ENCODE peak calls at places on chromosomes 4 and X, in seven cellular contexts. One of them, this sample, is unnamed.
A peak's percentile ranks its signal among the peaks of the same experiment; 100 is the strongest.

GRCh38 chrX:155056877-155057792 is 13.8 kb downstream of the CMC4 start:
- DNase-seq in ELR: peak; percentile 62
- DNase-seq in IMR-90: peak; percentile 70
- DNase-seq in COR-L47: peak; percentile 19
- DNase-seq in activated CD8-positive, alpha-beta memory T cell treated with anti-CD3 and anti-CD28 coated beads for 4 hours: no peak
- DNase-seq in sciatic nerve: peak; percentile 71
- DNase-seq in HEK293T: peak; percentile 79
- DNase-seq in this sample: peak; percentile 70

GRCh38 chrX:136546369-136546768 is 14.4 kb downstream of the VGLL1 start:
- DNase-seq in ELR: no peak
- DNase-seq in IMR-90: no peak
- DNase-seq in COR-L47: peak; percentile 76
- DNase-seq in activated CD8-positive, alpha-beta memory T cell treated with anti-CD3 and anti-CD28 coated beads for 4 hours: no peak
- DNase-seq in sciatic nerve: no peak
- DNase-seq in HEK293T: no peak
- DNase-seq in this sample: no peak

GRCh38 chr4:102918859-102919258 is 50.1 kb downstream of the CISD2 start:
- DNase-seq in ELR: no peak
- DNase-seq in IMR-90: no peak
- DNase-seq in COR-L47: no peak
- DNase-seq in activated CD8-positive, alpha-beta memory T cell treated with anti-CD3 and anti-CD28 coated beads for 4 hours: no peak
- DNase-seq in sciatic nerve: no peak
- DNase-seq in HEK293T: no peak
- DNase-seq in this sample: no peak

GRCh38 chrX:10972731-10973130 is 138.4 kb upstream of the HCCS start:
- DNase-seq in ELR: no peak
- DNase-seq in IMR-90: peak; percentile 19
- DNase-seq in COR-L47: no peak
- DNase-seq in activated CD8-positive, alpha-beta memory T cell treated with anti-CD3 and anti-CD28 coated beads for 4 hours: no peak
- DNase-seq in sciatic nerve: no peak
- DNase-seq in HEK293T: no peak
- DNase-seq in this sample: no peak

GRCh38 chrX:27728291-27728690 is 79.5 kb upstream of the MAGEB10 start:
- DNase-seq in ELR: peak; percentile 3
- DNase-seq in IMR-90: peak; percentile 42
- DNase-seq in COR-L47: no peak
- DNase-seq in activated CD8-positive, alpha-beta memory T cell treated with anti-CD3 and anti-CD28 coated beads for 4 hours: no peak
- DNase-seq in sciatic nerve: no peak
- DNase-seq in HEK293T: no peak
- DNase-seq in this sample: peak; percentile 62

GRCh38 chrX:124256981-124257380 is 75.5 kb upstream of the TEX13D start:
- DNase-seq in ELR: no peak
- DNase-seq in IMR-90: no peak
- DNase-seq in COR-L47: no peak
- DNase-seq in activated CD8-positive, alpha-beta memory T cell treated with anti-CD3 and anti-CD28 coated beads for 4 hours: no peak
- DNase-seq in sciatic nerve: no peak
- DNase-seq in HEK293T: no peak
- DNase-seq in this sample: no peak

GRCh38 chrX:57266275-57266674 is 20.2 kb upstream of the FAAH2 start:
- DNase-seq in ELR: no peak
- DNase-seq in IMR-90: no peak
- DNase-seq in COR-L47: no peak
- DNase-seq in activated CD8-positive, alpha-beta memory T cell treated with anti-CD3 and anti-CD28 coated beads for 4 hours: no peak
- DNase-seq in sciatic nerve: no peak
- DNase-seq in HEK293T: no peak
- DNase-seq in this sample: no peak

GRCh38 chr4:88008624-88009235 is 1.3 kb downstream of the PKD2 start:
- DNase-seq in ELR: peak; percentile 39
- DNase-seq in IMR-90: no peak
- DNase-seq in COR-L47: no peak
- DNase-seq in activated CD8-positive, alpha-beta memory T cell treated with anti-CD3 and anti-CD28 coated beads for 4 hours: no peak
- DNase-seq in sciatic nerve: no peak
- DNase-seq in HEK293T: no peak
- DNase-seq in this sample: no peak

GRCh38 chr4:164293181-164293580 is 460.8 kb upstream of the SMIM31 start:
- DNase-seq in ELR: no peak
- DNase-seq in IMR-90: no peak
- DNase-seq in COR-L47: no peak
- DNase-seq in activated CD8-positive, alpha-beta memory T cell treated with anti-CD3 and anti-CD28 coated beads for 4 hours: no peak
- DNase-seq in sciatic nerve: no peak
- DNase-seq in HEK293T: no peak
- DNase-seq in this sample: no peak

GRCh38 chr4:173191623-173192041 is 23.0 kb downstream of the GALNT7 start:
- DNase-seq in ELR: peak; percentile 82
- DNase-seq in IMR-90: peak; percentile 52
- DNase-seq in COR-L47: peak; percentile 51
- DNase-seq in activated CD8-positive, alpha-beta memory T cell treated with anti-CD3 and anti-CD28 coated beads for 4 hours: no peak
- DNase-seq in sciatic nerve: no peak
- DNase-seq in HEK293T: no peak
- DNase-seq in this sample: peak; percentile 70

GRCh38 chrX:71215335-71215912 is 7.6 kb upstream of the GJB1 start:
- DNase-seq in ELR: no peak
- DNase-seq in IMR-90: no peak
- DNase-seq in COR-L47: no peak
- DNase-seq in activated CD8-positive, alpha-beta memory T cell treated with anti-CD3 and anti-CD28 coated beads for 4 hours: no peak
- DNase-seq in sciatic nerve: no peak
- DNase-seq in HEK293T: no peak
- DNase-seq in this sample: no peak

GRCh38 chrX:19046343-19047215 is 62.7 kb upstream of the PHKA2 start:
- DNase-seq in ELR: peak; percentile 57
- DNase-seq in IMR-90: peak; percentile 71
- DNase-seq in COR-L47: no peak
- DNase-seq in activated CD8-positive, alpha-beta memory T cell treated with anti-CD3 and anti-CD28 coated beads for 4 hours: no peak
- DNase-seq in sciatic nerve: no peak
- DNase-seq in HEK293T: no peak
- DNase-seq in this sample: peak; percentile 75

GRCh38 chrX:87064522-87064921 is 453.1 kb upstream of the KLHL4 start:
- DNase-seq in ELR: no peak
- DNase-seq in IMR-90: no peak
- DNase-seq in COR-L47: no peak
- DNase-seq in activated CD8-positive, alpha-beta memory T cell treated with anti-CD3 and anti-CD28 coated beads for 4 hours: no peak
- DNase-seq in sciatic nerve: no peak
- DNase-seq in HEK293T: no peak
- DNase-seq in this sample: no peak

GRCh38 chrX:75156537-75156945 is 458 bp upstream of the ABCB7 start:
- DNase-seq in ELR: peak; percentile 1
- DNase-seq in IMR-90: peak; percentile 12
- DNase-seq in COR-L47: no peak
- DNase-seq in activated CD8-positive, alpha-beta memory T cell treated with anti-CD3 and anti-CD28 coated beads for 4 hours: no peak
- DNase-seq in sciatic nerve: no peak
- DNase-seq in HEK293T: no peak
- DNase-seq in this sample: peak; percentile 0

GRCh38 chr4:40890764-40891163 is 141.0 kb downstream of the NSUN7 start:
- DNase-seq in ELR: no peak
- DNase-seq in IMR-90: no peak
- DNase-seq in COR-L47: no peak
- DNase-seq in activated CD8-positive, alpha-beta memory T cell treated with anti-CD3 and anti-CD28 coated beads for 4 hours: no peak
- DNase-seq in sciatic nerve: no peak
- DNase-seq in HEK293T: no peak
- DNase-seq in this sample: no peak

GRCh38 chr4:24369630-24370029 is 214.7 kb downstream of the DHX15 start:
- DNase-seq in ELR: no peak
- DNase-seq in IMR-90: no peak
- DNase-seq in COR-L47: no peak
- DNase-seq in activated CD8-positive, alpha-beta memory T cell treated with anti-CD3 and anti-CD28 coated beads for 4 hours: no peak
- DNase-seq in sciatic nerve: no peak
- DNase-seq in HEK293T: no peak
- DNase-seq in this sample: no peak

GRCh38 chr4:140793291-140793690 is 37.1 kb upstream of the TBC1D9 start:
- DNase-seq in ELR: no peak
- DNase-seq in IMR-90: no peak
- DNase-seq in COR-L47: no peak
- DNase-seq in activated CD8-positive, alpha-beta memory T cell treated with anti-CD3 and anti-CD28 coated beads for 4 hours: no peak
- DNase-seq in sciatic nerve: no peak
- DNase-seq in HEK293T: no peak
- DNase-seq in this sample: no peak

GRCh38 chrX:150842198-150842553 is 56.3 kb downstream of the CD99L2 start:
- DNase-seq in ELR: no peak
- DNase-seq in IMR-90: no peak
- DNase-seq in COR-L47: peak; percentile 1
- DNase-seq in activated CD8-positive, alpha-beta memory T cell treated with anti-CD3 and anti-CD28 coated beads for 4 hours: no peak
- DNase-seq in sciatic nerve: no peak
- DNase-seq in HEK293T: no peak
- DNase-seq in this sample: no peak

GRCh38 chrX:68196939-68197791 is 236.1 kb downstream of the OPHN1 start:
- DNase-seq in ELR: peak; percentile 59
- DNase-seq in IMR-90: peak; percentile 57
- DNase-seq in COR-L47: peak; percentile 10
- DNase-seq in activated CD8-positive, alpha-beta memory T cell treated with anti-CD3 and anti-CD28 coated beads for 4 hours: no peak
- DNase-seq in sciatic nerve: no peak
- DNase-seq in HEK293T: peak; percentile 74
- DNase-seq in this sample: peak; percentile 63

GRCh38 chr4:5142726-5143125 is 91.4 kb downstream of the STK32B start:
- DNase-seq in ELR: peak; percentile 39
- DNase-seq in IMR-90: peak; percentile 66
- DNase-seq in COR-L47: no peak
- DNase-seq in activated CD8-positive, alpha-beta memory T cell treated with anti-CD3 and anti-CD28 coated beads for 4 hours: no peak
- DNase-seq in sciatic nerve: no peak
- DNase-seq in HEK293T: no peak
- DNase-seq in this sample: peak; percentile 34

GRCh38 chr4:18464160-18464559 is 442.6 kb upstream of the LCORL start:
- DNase-seq in ELR: no peak
- DNase-seq in IMR-90: no peak
- DNase-seq in COR-L47: no peak
- DNase-seq in activated CD8-positive, alpha-beta memory T cell treated with anti-CD3 and anti-CD28 coated beads for 4 hours: no peak
- DNase-seq in sciatic nerve: no peak
- DNase-seq in HEK293T: no peak
- DNase-seq in this sample: peak; percentile 2

GRCh38 chr4:2954358-2955185 is 8.6 kb downstream of the NOP14 start:
- DNase-seq in ELR: no peak
- DNase-seq in IMR-90: no peak
- DNase-seq in COR-L47: no peak
- DNase-seq in activated CD8-positive, alpha-beta memory T cell treated with anti-CD3 and anti-CD28 coated beads for 4 hours: no peak
- DNase-seq in sciatic nerve: no peak
- DNase-seq in HEK293T: no peak
- DNase-seq in this sample: no peak

GRCh38 chrX:140971385-140971784 is 31.0 kb upstream of the SPANXB1 start:
- DNase-seq in ELR: no peak
- DNase-seq in IMR-90: no peak
- DNase-seq in COR-L47: no peak
- DNase-seq in activated CD8-positive, alpha-beta memory T cell treated with anti-CD3 and anti-CD28 coated beads for 4 hours: no peak
- DNase-seq in sciatic nerve: no peak
- DNase-seq in HEK293T: no peak
- DNase-seq in this sample: no peak

GRCh38 chr4:169620846-169621228 is 459 bp downstream of the CLCN3 start:
- DNase-seq in ELR: peak; percentile 36
- DNase-seq in IMR-90: no peak
- DNase-seq in COR-L47: peak; percentile 0
- DNase-seq in activated CD8-positive, alpha-beta memory T cell treated with anti-CD3 and anti-CD28 coated beads for 4 hours: no peak
- DNase-seq in sciatic nerve: no peak
- DNase-seq in HEK293T: no peak
- DNase-seq in this sample: peak; percentile 26

GRCh38 chr4:1975391-1975801 is 33.4 kb downstream of the NELFA start:
- DNase-seq in ELR: no peak
- DNase-seq in IMR-90: no peak
- DNase-seq in COR-L47: no peak
- DNase-seq in activated CD8-positive, alpha-beta memory T cell treated with anti-CD3 and anti-CD28 coated beads for 4 hours: no peak
- DNase-seq in sciatic nerve: no peak
- DNase-seq in HEK293T: no peak
- DNase-seq in this sample: peak; percentile 32

GRCh38 chr4:143411527-143412480 is 75.1 kb downstream of the GAB1 start:
- DNase-seq in ELR: peak; percentile 17
- DNase-seq in IMR-90: peak; percentile 58
- DNase-seq in COR-L47: peak; percentile 77
- DNase-seq in activated CD8-positive, alpha-beta memory T cell treated with anti-CD3 and anti-CD28 coated beads for 4 hours: no peak
- DNase-seq in sciatic nerve: no peak
- DNase-seq in HEK293T: no peak
- DNase-seq in this sample: peak; percentile 9

GRCh38 chr4:142913034-142913433 is 66.9 kb upstream of the INPP4B start:
- DNase-seq in ELR: no peak
- DNase-seq in IMR-90: no peak
- DNase-seq in COR-L47: no peak
- DNase-seq in activated CD8-positive, alpha-beta memory T cell treated with anti-CD3 and anti-CD28 coated beads for 4 hours: no peak
- DNase-seq in sciatic nerve: no peak
- DNase-seq in HEK293T: no peak
- DNase-seq in this sample: no peak

GRCh38 chr4:136863756-136864155 is 668.5 kb downstream of the PCDH18 start:
- DNase-seq in ELR: peak; percentile 20
- DNase-seq in IMR-90: peak; percentile 3
- DNase-seq in COR-L47: no peak
- DNase-seq in activated CD8-positive, alpha-beta memory T cell treated with anti-CD3 and anti-CD28 coated beads for 4 hours: no peak
- DNase-seq in sciatic nerve: no peak
- DNase-seq in HEK293T: no peak
- DNase-seq in this sample: no peak

GRCh38 chr4:112514449-112515277 is 1.3 kb downstream of the NEUROG2 start:
- DNase-seq in ELR: no peak
- DNase-seq in IMR-90: no peak
- DNase-seq in COR-L47: peak; percentile 26
- DNase-seq in activated CD8-positive, alpha-beta memory T cell treated with anti-CD3 and anti-CD28 coated beads for 4 hours: no peak
- DNase-seq in sciatic nerve: no peak
- DNase-seq in HEK293T: peak; percentile 53
- DNase-seq in this sample: no peak

GRCh38 chrX:42524374-42524773 is 253.6 kb downstream of the PPP1R2C start:
- DNase-seq in ELR: peak; percentile 0
- DNase-seq in IMR-90: peak; percentile 1
- DNase-seq in COR-L47: no peak
- DNase-seq in activated CD8-positive, alpha-beta memory T cell treated with anti-CD3 and anti-CD28 coated beads for 4 hours: no peak
- DNase-seq in sciatic nerve: no peak
- DNase-seq in HEK293T: no peak
- DNase-seq in this sample: peak; percentile 37

GRCh38 chrX:28997716-28998115 is 410.5 kb downstream of the IL1RAPL1 start:
- DNase-seq in ELR: no peak
- DNase-seq in IMR-90: peak; percentile 88
- DNase-seq in COR-L47: no peak
- DNase-seq in activated CD8-positive, alpha-beta memory T cell treated with anti-CD3 and anti-CD28 coated beads for 4 hours: no peak
- DNase-seq in sciatic nerve: no peak
- DNase-seq in HEK293T: no peak
- DNase-seq in this sample: no peak

GRCh38 chrX:67721321-67721720 is 177.5 kb downstream of the AR start:
- DNase-seq in ELR: no peak
- DNase-seq in IMR-90: no peak
- DNase-seq in COR-L47: no peak
- DNase-seq in activated CD8-positive, alpha-beta memory T cell treated with anti-CD3 and anti-CD28 coated beads for 4 hours: no peak
- DNase-seq in sciatic nerve: no peak
- DNase-seq in HEK293T: no peak
- DNase-seq in this sample: no peak

GRCh38 chr4:182492456-182492855 is 249.3 kb downstream of the TENM3 start:
- DNase-seq in ELR: peak; percentile 24
- DNase-seq in IMR-90: peak; percentile 76
- DNase-seq in COR-L47: no peak
- DNase-seq in activated CD8-positive, alpha-beta memory T cell treated with anti-CD3 and anti-CD28 coated beads for 4 hours: no peak
- DNase-seq in sciatic nerve: no peak
- DNase-seq in HEK293T: no peak
- DNase-seq in this sample: no peak

GRCh38 chrX:105821471-105822081 is 763 bp upstream of the NRK start:
- DNase-seq in ELR: no peak
- DNase-seq in IMR-90: peak; percentile 45
- DNase-seq in COR-L47: no peak
- DNase-seq in activated CD8-positive, alpha-beta memory T cell treated with anti-CD3 and anti-CD28 coated beads for 4 hours: no peak
- DNase-seq in sciatic nerve: no peak
- DNase-seq in HEK293T: peak; percentile 11
- DNase-seq in this sample: peak; percentile 65

GRCh38 chr4:120517966-120518365 is 404.6 kb downstream of the PRDM5 start:
- DNase-seq in ELR: peak; percentile 89
- DNase-seq in IMR-90: peak; percentile 86
- DNase-seq in COR-L47: no peak
- DNase-seq in activated CD8-positive, alpha-beta memory T cell treated with anti-CD3 and anti-CD28 coated beads for 4 hours: no peak
- DNase-seq in sciatic nerve: no peak
- DNase-seq in HEK293T: no peak
- DNase-seq in this sample: peak; percentile 45

GRCh38 chr4:8082517-8083055 is 76.0 kb downstream of the ABLIM2 start:
- DNase-seq in ELR: peak; percentile 15
- DNase-seq in IMR-90: no peak
- DNase-seq in COR-L47: peak; percentile 47
- DNase-seq in activated CD8-positive, alpha-beta memory T cell treated with anti-CD3 and anti-CD28 coated beads for 4 hours: no peak
- DNase-seq in sciatic nerve: no peak
- DNase-seq in HEK293T: no peak
- DNase-seq in this sample: no peak

GRCh38 chr4:108072300-108072699 is 82.6 kb downstream of the HADH start:
- DNase-seq in ELR: no peak
- DNase-seq in IMR-90: no peak
- DNase-seq in COR-L47: peak; percentile 36
- DNase-seq in activated CD8-positive, alpha-beta memory T cell treated with anti-CD3 and anti-CD28 coated beads for 4 hours: peak; percentile 49
- DNase-seq in sciatic nerve: no peak
- DNase-seq in HEK293T: peak; percentile 24
- DNase-seq in this sample: peak; percentile 10

GRCh38 chr4:74362347-74362746 is 2.6 kb upstream of the EREG start:
- DNase-seq in ELR: peak; percentile 69
- DNase-seq in IMR-90: peak; percentile 11
- DNase-seq in COR-L47: no peak
- DNase-seq in activated CD8-positive, alpha-beta memory T cell treated with anti-CD3 and anti-CD28 coated beads for 4 hours: no peak
- DNase-seq in sciatic nerve: no peak
- DNase-seq in HEK293T: no peak
- DNase-seq in this sample: peak; percentile 47